ENCODE peak calls at places on chromosomes 1 and 21, in ten cellular contexts. V, T, F, S, A, B, D, R, O and E are unnamed samples.

GRCh38 chr1:15110867-15111230 is 42.7 kb upstream of the TMEM51 start:
- DNase-seq in V (no peak), R (no peak), B (no peak), T (no peak), S (no peak), F (peak), A (no peak), D (no peak), O (no peak), E (no peak)

GRCh38 chr1:115469703-115470476 is 131.8 kb upstream of the NGF start:
- DNase-seq in T (peak), A (peak), V (peak), F (peak), D (no peak), B (no peak), R (no peak), O (peak), S (no peak), E (peak)

GRCh38 chr1:193094112-193094511 is 11.1 kb downstream of the GLRX2 start:
- DNase-seq in S (no peak), D (no peak), R (no peak), V (no peak), T (no peak), O (no peak), A (no peak), F (no peak), B (no peak), E (no peak)

GRCh38 chr1:23010734-23011449 is 4.8 kb downstream of the TEX46 start:
- DNase-seq in B (no peak), F (no peak), O (no peak), D (no peak), T (peak), R (no peak), V (no peak), A (peak), S (no peak), E (no peak)

GRCh38 chr1:53598956-53599355 is 139.8 kb downstream of the DMRTB1 start:
- DNase-seq in R (no peak), A (no peak), F (no peak), O (no peak), V (peak), B (no peak), T (no peak), D (no peak), S (no peak), E (no peak)

GRCh38 chr1:181089777-181090505 is 1.4 kb downstream of the IER5 start:
- DNase-seq in S (no peak), O (peak), B (peak), D (no peak), A (no peak), T (peak), R (peak), V (peak), F (peak), E (peak)

GRCh38 chr1:171699526-171699925 is 42.3 kb downstream of the VAMP4 start:
- DNase-seq in B (no peak), D (no peak), F (no peak), V (no peak), S (no peak), R (no peak), A (no peak), T (no peak), O (no peak), E (no peak)

GRCh38 chr1:222288056-222288455 is 259.8 kb downstream of the HHIPL2 start:
- DNase-seq in T (no peak), O (no peak), A (no peak), B (no peak), S (peak), R (peak), D (no peak), F (no peak), V (no peak), E (no peak)

GRCh38 chr1:10943991-10944730 is 68.3 kb upstream of the TARDBP start:
- DNase-seq in V (peak), T (peak), O (no peak), B (no peak), A (peak), D (no peak), S (no peak), R (no peak), F (peak), E (no peak)

GRCh38 chr21:42397291-42398129 is 1.7 kb upstream of the TMPRSS3 start:
- DNase-seq in R (no peak), A (no peak), S (no peak), D (no peak), B (no peak), T (no peak), V (no peak), F (no peak), O (no peak), E (no peak)

GRCh38 chr21:30984897-30985296 is 53.4 kb downstream of the KRTAP19-8 start:
- DNase-seq in B (no peak), T (no peak), O (no peak), V (no peak), S (no peak), D (no peak), A (no peak), F (no peak), R (no peak), E (no peak)

GRCh38 chr1:42788021-42788420 is 3.2 kb downstream of the TMEM269 start:
- DNase-seq in F (no peak), S (no peak), B (no peak), V (no peak), R (no peak), D (no peak), T (no peak), A (no peak), O (no peak), E (no peak)

GRCh38 chr1:40740039-40740991 is 43.3 kb upstream of the KCNQ4 start:
- DNase-seq in S (no peak), F (no peak), D (no peak), R (no peak), A (no peak), O (no peak), B (no peak), V (no peak), T (no peak), E (no peak)

GRCh38 chr21:34736116-34736870 is 67.5 kb downstream of the CLIC6 start:
- DNase-seq in B (no peak), T (no peak), D (peak), V (no peak), R (no peak), F (no peak), S (no peak), A (peak), O (no peak), E (no peak)

GRCh38 chr1:183267646-183268431 is 81.8 kb downstream of the LAMC2 start:
- DNase-seq in D (peak), R (peak), T (peak), B (no peak), S (peak), O (no peak), A (peak), F (no peak), V (no peak), E (no peak)

GRCh38 chr1:109096110-109096509 is 5.5 kb downstream of the TMEM167B start:
- DNase-seq in V (no peak), T (no peak), D (no peak), R (no peak), S (no peak), F (no peak), A (no peak), B (no peak), O (no peak), E (no peak)

GRCh38 chr1:208206092-208206698 is 38.0 kb downstream of the PLXNA2 start:
- DNase-seq in B (no peak), F (no peak), S (no peak), V (no peak), R (no peak), T (no peak), A (no peak), O (no peak), D (no peak), E (no peak)

GRCh38 chr1:1148061-1148460 is 25.6 kb upstream of the TTLL10 start:
- DNase-seq in B (no peak), V (no peak), A (no peak), S (no peak), R (no peak), F (no peak), D (no peak), O (no peak), T (no peak), E (no peak)

GRCh38 chr1:94592566-94592920 is 51.0 kb upstream of the F3 start:
- DNase-seq in R (no peak), D (no peak), T (no peak), A (no peak), F (no peak), V (no peak), B (no peak), S (no peak), O (no peak), E (no peak)

GRCh38 chr21:40200962-40201361 is 333.7 kb downstream of the PCP4 start:
- DNase-seq in T (no peak), A (no peak), B (no peak), S (no peak), O (no peak), V (no peak), F (no peak), R (no peak), D (no peak), E (no peak)

GRCh38 chr1:10774615-10775310 is 21.7 kb downstream of the CASZ1 start:
- DNase-seq in B (no peak), D (no peak), A (no peak), O (no peak), S (no peak), R (no peak), V (no peak), F (no peak), T (no peak), E (no peak)

GRCh38 chr1:245216356-245217110 is 61.7 kb downstream of the KIF26B start:
- DNase-seq in B (no peak), R (no peak), O (no peak), T (no peak), F (no peak), S (no peak), D (no peak), V (no peak), A (no peak), E (no peak)

GRCh38 chr1:115183158-115183557 is 93.9 kb upstream of the TSPAN2 start:
- DNase-seq in R (no peak), B (no peak), O (no peak), D (no peak), S (no peak), F (no peak), T (no peak), A (no peak), V (no peak), E (no peak)

GRCh38 chr1:12333036-12333785 is 103.4 kb downstream of the VPS13D start:
- DNase-seq in T (peak), D (no peak), S (peak), B (no peak), V (peak), A (no peak), R (no peak), F (no peak), O (no peak), E (no peak)

GRCh38 chr1:179366093-179366800 is 476 bp downstream of the AXDND1 start:
- DNase-seq in F (no peak), O (peak), T (peak), B (no peak), A (no peak), S (no peak), V (no peak), R (no peak), D (no peak), E (no peak)
- TF ChIP-seq CTCF in F (peak), O (no peak), T (no peak), B (no peak), A (no peak), S (no peak), V (peak), R (no peak), D (no peak), E (no peak)

GRCh38 chr21:23936224-23936623 is 1671.1 kb downstream of the MRPL39 start:
- DNase-seq in O (no peak), R (no peak), D (peak), S (no peak), T (peak), F (peak), A (no peak), V (no peak), B (no peak), E (no peak)
- TF ChIP-seq CTCF in O (peak), R (no peak), D (peak), S (no peak), T (peak), F (peak), A (peak), V (peak), B (no peak), E (peak)

GRCh38 chr1:62436466-62437272 is at the start of gene USP1:
- DNase-seq in D (peak), S (peak), B (peak), V (peak), A (peak), O (peak), F (peak), T (peak), R (peak), E (peak)
- TF ChIP-seq CTCF in D (no peak), S (no peak), B (no peak), V (peak), A (peak), O (no peak), F (no peak), T (no peak), R (no peak), E (no peak)

GRCh38 chr1:169307176-169307575 is 60.4 kb downstream of the NME7 start:
- DNase-seq in B (no peak), T (no peak), A (no peak), O (no peak), S (no peak), D (no peak), R (no peak), V (no peak), F (no peak), E (no peak)

GRCh38 chr1:169308313-169309039 is 59.1 kb downstream of the NME7 start:
- DNase-seq in O (no peak), A (no peak), V (no peak), D (no peak), R (no peak), B (no peak), T (no peak), S (no peak), F (no peak), E (no peak)

GRCh38 chr1:169309178-169310166 is 58.1 kb downstream of the NME7 start:
- DNase-seq in S (no peak), B (peak), A (no peak), T (no peak), O (peak), V (no peak), D (no peak), F (peak), R (no peak), E (peak)

GRCh38 chr1:169312084-169312954 is 55.3 kb downstream of the NME7 start:
- DNase-seq in O (no peak), V (no peak), T (peak), R (no peak), D (peak), B (no peak), A (peak), S (peak), F (peak), E (peak)
- TF ChIP-seq CTCF in O (no peak), V (no peak), T (no peak), R (no peak), D (no peak), B (no peak), A (peak), S (no peak), F (no peak), E (no peak)

DNA sequence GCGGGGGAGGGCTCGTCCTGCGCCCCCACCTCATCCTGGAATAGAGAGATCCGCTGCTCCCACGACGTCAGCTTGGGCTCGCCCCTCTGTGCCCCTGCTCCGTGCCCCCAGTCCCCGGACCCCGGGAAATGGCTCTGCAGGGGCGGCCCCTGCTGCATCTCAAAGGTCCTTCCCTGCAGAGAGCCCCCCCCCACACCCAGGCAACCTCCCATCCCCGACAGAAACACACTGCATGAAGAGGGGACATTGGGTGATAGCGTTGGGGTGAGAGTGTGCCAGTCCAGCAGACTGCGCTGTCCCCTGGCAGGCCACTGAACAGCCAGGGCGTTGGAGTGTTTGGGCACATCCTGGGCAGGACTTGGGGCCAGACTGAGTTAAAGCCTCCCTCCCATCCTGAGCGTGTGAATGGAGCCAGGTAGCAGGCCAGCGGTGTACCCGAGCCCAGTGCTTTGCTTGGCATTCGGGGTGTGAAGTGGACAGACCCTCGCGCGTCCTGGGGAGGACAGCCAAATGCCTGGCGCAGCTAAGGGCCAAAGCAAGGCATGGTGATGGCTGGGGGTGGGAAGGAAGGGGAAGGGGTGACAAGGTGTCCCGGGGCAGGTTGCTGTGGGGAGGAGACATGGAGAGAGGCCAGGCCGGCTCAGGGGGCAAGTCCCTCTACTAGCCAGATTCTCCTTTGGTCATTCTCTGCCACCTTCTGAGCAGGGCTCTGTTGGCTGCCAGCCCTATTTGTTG is 633 bp upstream of the ETNK2 start:
- DNase-seq in F (no peak), A (no peak), T (no peak), R (no peak), B (no peak), O (no peak), S (no peak), V (peak), D (no peak), E (no peak)
- TF ChIP-seq CTCF in F (no peak), A (peak), T (no peak), R (no peak), B (no peak), O (no peak), S (no peak), V (no peak), D (no peak), E (no peak)

GRCh38 chr1:64743954-64744491 is 852 bp upstream of the RAVER2 start:
- DNase-seq in S (no peak), V (no peak), B (no peak), F (no peak), T (no peak), R (no peak), A (no peak), D (no peak), O (no peak), E (no peak)

GRCh38 chr1:64745986-64746940 is 1.4 kb downstream of the RAVER2 start:
- DNase-seq in F (no peak), B (no peak), T (no peak), O (no peak), V (no peak), R (no peak), D (no peak), S (no peak), A (no peak), E (no peak)

GRCh38 chr1:64745181-64745985 is 508 bp downstream of the RAVER2 start:
- DNase-seq in D (no peak), R (no peak), B (peak), O (peak), S (no peak), V (peak), F (peak), T (peak), A (peak), E (peak)

GRCh38 chr1:64748222-64748621 is 3.3 kb downstream of the RAVER2 start:
- DNase-seq in B (no peak), T (no peak), A (no peak), F (no peak), O (no peak), D (no peak), S (no peak), R (no peak), V (no peak), E (no peak)

GRCh38 chr1:64744492-64745180 is at the start of gene RAVER2:
- DNase-seq in S (no peak), D (no peak), O (peak), R (peak), T (peak), A (peak), B (peak), V (peak), F (peak), E (peak)
- TF ChIP-seq CTCF in S (peak), D (peak), O (peak), R (no peak), T (peak), A (peak), B (peak), V (peak), F (peak), E (no peak)